ENCODE peak calls at places on chromosomes 3 and 15, in six cellular contexts. H, O, B, N, I and R are unnamed samples.

GRCh38 chr15:43799209-43799944 is 643 bp downstream of the SERINC4 start:
- DNase-seq in I (no peak), N (no peak), O (no peak), B (no peak), H (no peak), R (no peak)

GRCh38 chr15:61092387-61093157 is 136.5 kb downstream of the RORA start:
- DNase-seq in O (no peak), I (no peak), B (no peak), H (no peak), N (no peak), R (no peak)

GRCh38 chr3:187064210-187065115 is 74.8 kb downstream of the RPL39L start:
- DNase-seq in I (no peak), H (no peak), N (no peak), O (no peak), B (peak), R (no peak)

GRCh38 chr3:12507871-12508281 is 23.6 kb downstream of the TSEN2 start:
- DNase-seq in I (no peak), N (no peak), O (no peak), H (no peak), B (no peak), R (no peak)

GRCh38 chr15:73331991-73332925 is 36.5 kb downstream of the HCN4 start:
- DNase-seq in B (no peak), H (no peak), N (no peak), O (no peak), I (no peak), R (no peak)

GRCh38 chr3:37594873-37595783 is 266.6 kb upstream of the CTDSPL start:
- DNase-seq in I (no peak), O (no peak), N (no peak), B (peak), H (no peak), R (no peak)

GRCh38 chr3:53194218-53195065 is 33.4 kb downstream of the PRKCD start:
- DNase-seq in N (no peak), H (no peak), I (no peak), B (no peak), O (no peak), R (no peak)

GRCh38 chr3:188649521-188649920 is 495.6 kb downstream of the LPP start:
- DNase-seq in N (no peak), I (no peak), B (no peak), H (no peak), O (no peak), R (no peak)

DNA sequence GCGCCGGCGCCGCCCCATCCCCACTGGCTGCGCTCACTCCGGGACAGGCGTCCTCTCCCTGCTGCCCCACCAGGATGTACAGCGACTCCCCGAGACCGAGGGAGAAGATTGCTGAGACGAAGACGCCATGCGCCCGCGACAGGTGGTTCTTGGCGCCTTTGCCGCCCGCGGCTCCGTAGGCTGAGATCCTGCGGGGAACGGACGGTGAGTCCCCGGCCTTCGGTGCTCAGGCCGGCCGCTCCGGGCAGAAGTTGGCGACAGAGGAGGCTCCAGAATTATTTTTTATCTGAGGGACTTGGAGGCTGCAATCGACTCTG is 1.6 kb downstream of the LTK start:
- DNase-seq in I (no peak), N (no peak), H (no peak), B (no peak), O (no peak), R (no peak)
- TF ChIP-seq POLR2A in I (no peak), N (no peak), H (no peak), B (no peak), O (no peak), R (no peak)

DNA sequence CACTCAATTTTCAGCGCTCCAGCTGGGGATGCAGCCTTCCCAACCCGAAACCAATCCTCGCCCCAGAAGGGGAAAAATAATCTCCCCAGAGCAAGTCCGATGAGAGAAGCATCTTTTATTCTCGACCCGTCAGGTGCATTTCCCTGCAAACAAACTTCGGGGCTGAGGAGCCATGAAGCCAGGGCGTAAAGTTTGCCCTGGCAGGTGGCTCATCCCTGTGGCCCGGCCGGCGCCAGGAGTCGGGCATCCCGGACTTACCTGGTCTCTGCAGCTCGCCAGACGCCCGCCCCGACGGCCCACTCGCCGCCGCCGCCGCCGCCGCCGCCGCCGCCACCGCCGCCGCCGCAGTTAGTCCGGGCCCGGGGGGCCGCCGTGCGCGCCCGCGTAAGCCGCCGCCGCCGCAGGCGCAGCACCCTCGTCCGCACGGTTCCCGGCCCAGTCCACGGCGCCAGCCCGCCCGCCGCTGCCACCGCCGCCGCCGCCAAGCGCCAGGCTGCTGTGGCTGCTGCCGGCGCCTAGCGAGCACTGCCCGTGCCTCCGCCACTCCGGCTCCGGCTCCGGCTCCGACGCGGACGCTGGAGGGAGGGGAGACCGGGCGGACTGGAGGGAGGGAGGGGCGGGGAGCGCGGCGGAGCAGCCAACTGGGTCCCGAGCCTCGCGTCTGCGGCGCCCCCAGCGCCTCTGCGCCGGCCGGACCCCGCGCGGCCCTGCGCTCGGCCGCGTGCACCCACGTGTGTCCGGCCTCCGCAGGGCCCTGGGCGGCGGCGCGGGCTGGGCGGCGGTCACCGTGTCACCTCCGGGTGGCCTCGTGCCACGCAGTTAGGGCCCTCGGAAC is at the start of gene CNTN3:
- DNase-seq in N (no peak), O (no peak), H (no peak), I (no peak), B (no peak), R (no peak)
- TF ChIP-seq POLR2AphosphoS5 in N (no peak), O (no peak), H (no peak), I (no peak), B (no peak), R (no peak)

GRCh38 chr3:112778298-112779008 is 68.2 kb downstream of the CD200R1L start:
- DNase-seq in H (no peak), N (no peak), I (no peak), O (no peak), B (no peak), R (no peak)
- TF ChIP-seq TAF1 in H (no peak), N (no peak), I (no peak), O (no peak), B (no peak), R (no peak)

GRCh38 chr3:142148871-142149860 is at the start of gene TFDP2:
- DNase-seq in B (peak), I (peak), H (peak), N (peak), O (peak), R (peak)
- TF ChIP-seq POLR2A in B (peak), I (peak), H (peak), N (peak), O (peak), R (peak)

DNA sequence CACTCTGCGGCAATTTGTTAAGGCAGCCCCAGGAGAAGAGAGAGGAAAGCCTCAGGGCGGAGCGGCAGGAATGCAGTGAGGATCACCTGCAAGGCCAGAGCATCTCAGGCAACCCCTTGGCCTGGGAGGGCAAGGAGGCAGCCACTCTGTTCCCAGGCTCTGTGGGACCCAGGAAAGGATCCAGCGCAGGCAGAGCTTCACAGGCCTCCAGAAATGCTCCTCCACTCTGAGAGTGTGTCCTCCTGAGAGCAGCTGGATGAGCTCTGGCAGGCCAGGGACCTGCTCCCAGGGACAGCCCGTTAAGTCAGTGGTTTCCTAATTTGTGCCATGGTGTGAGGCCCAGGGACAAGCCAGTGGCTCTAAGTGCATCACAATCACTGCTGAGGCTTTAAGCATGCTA is 35.2 kb downstream of the RAB6B start:
- DNase-seq in B (no peak), N (no peak), I (no peak), H (no peak), O (no peak), R (no peak)
- TF ChIP-seq POLR2AphosphoS5 in B (no peak), N (no peak), I (no peak), H (no peak), O (no peak), R (no peak)